ENCODE peak calls at places on chromosomes 6 and 20, in four cellular contexts. One of them, this sample, is unnamed.

GRCh38 chr6:28683945-28684538 is 158.4 kb downstream of the GPX5 start:
- DNase-seq in NCI-H524: peak
- DNase-seq in left lung: no peak
- DNase-seq in ELR: peak
- DNase-seq in this sample: peak

GRCh38 chr6:3822747-3823445 is 26.3 kb upstream of the FAM50B start:
- DNase-seq in NCI-H524: no peak
- DNase-seq in left lung: no peak
- DNase-seq in ELR: no peak
- DNase-seq in this sample: no peak

GRCh38 chr6:21840428-21840827 is 246.9 kb downstream of the SOX4 start:
- DNase-seq in NCI-H524: no peak
- DNase-seq in left lung: no peak
- DNase-seq in ELR: no peak
- DNase-seq in this sample: no peak

GRCh38 chr6:120545353-120545752 is 788.9 kb downstream of the TBC1D32 start:
- DNase-seq in NCI-H524: no peak
- DNase-seq in left lung: no peak
- DNase-seq in ELR: no peak
- DNase-seq in this sample: no peak

GRCh38 chr6:104837158-104837557 is 22.6 kb downstream of the HACE1 start:
- DNase-seq in NCI-H524: no peak
- DNase-seq in left lung: no peak
- DNase-seq in ELR: no peak
- DNase-seq in this sample: no peak

GRCh38 chr6:130412556-130413290 is 46.9 kb downstream of the TMEM200A start:
- DNase-seq in NCI-H524: no peak
- DNase-seq in left lung: no peak
- DNase-seq in ELR: no peak
- DNase-seq in this sample: no peak

GRCh38 chr6:35634316-35634715 is 54.4 kb downstream of the FKBP5 start:
- DNase-seq in NCI-H524: no peak
- DNase-seq in left lung: no peak
- DNase-seq in ELR: no peak
- DNase-seq in this sample: no peak

GRCh38 chr6:56959938-56960337 is 5.0 kb downstream of the BEND6 start:
- DNase-seq in NCI-H524: no peak
- DNase-seq in left lung: no peak
- DNase-seq in ELR: peak
- DNase-seq in this sample: no peak

GRCh38 chr6:22142931-22143330 is 153.9 kb downstream of the PRL start:
- DNase-seq in NCI-H524: no peak
- DNase-seq in left lung: no peak
- DNase-seq in ELR: no peak
- DNase-seq in this sample: no peak

GRCh38 chr6:165653196-165653595 is 9.8 kb downstream of the PDE10A start:
- DNase-seq in NCI-H524: no peak
- DNase-seq in left lung: no peak
- DNase-seq in ELR: no peak
- DNase-seq in this sample: no peak

GRCh38 chr20:10519361-10520048 is 84.4 kb downstream of the SLX4IP start:
- DNase-seq in NCI-H524: no peak
- DNase-seq in left lung: no peak
- DNase-seq in ELR: peak
- DNase-seq in this sample: no peak

GRCh38 chr20:20549699-20550098 is 162.7 kb downstream of the RALGAPA2 start:
- DNase-seq in NCI-H524: no peak
- DNase-seq in left lung: no peak
- DNase-seq in ELR: peak
- DNase-seq in this sample: no peak

GRCh38 chr6:142235247-142235646 is 66.6 kb upstream of the ADGRG6 start:
- DNase-seq in NCI-H524: no peak
- DNase-seq in left lung: no peak
- DNase-seq in ELR: no peak
- DNase-seq in this sample: no peak

GRCh38 chr6:43912598-43913387 is 142.8 kb downstream of the VEGFA start:
- DNase-seq in NCI-H524: no peak
- DNase-seq in left lung: no peak
- DNase-seq in ELR: no peak
- DNase-seq in this sample: no peak

GRCh38 chr6:106339334-106340029 is 13.9 kb upstream of the ATG5 start:
- DNase-seq in NCI-H524: peak
- DNase-seq in left lung: no peak
- DNase-seq in ELR: peak
- DNase-seq in this sample: peak

GRCh38 chr6:54248994-54249393 is 59.2 kb upstream of the TINAG start:
- DNase-seq in NCI-H524: no peak
- DNase-seq in left lung: no peak
- DNase-seq in ELR: no peak
- DNase-seq in this sample: no peak

GRCh38 chr20:48824830-48825550 is 2.8 kb downstream of the PREX1 start:
- DNase-seq in NCI-H524: peak
- DNase-seq in left lung: no peak
- DNase-seq in ELR: peak
- DNase-seq in this sample: no peak

GRCh38 chr6:43286995-43287716 is 10.9 kb upstream of the SLC22A7 start:
- DNase-seq in NCI-H524: no peak
- DNase-seq in left lung: no peak
- DNase-seq in ELR: no peak
- DNase-seq in this sample: no peak

GRCh38 chr6:149925253-149925973 is 2.5 kb upstream of the RAET1G start:
- DNase-seq in NCI-H524: peak
- DNase-seq in left lung: no peak
- DNase-seq in ELR: no peak
- DNase-seq in this sample: no peak

GRCh38 chr6:52576054-52576391 is 837 bp downstream of the TRAM2 start:
- DNase-seq in NCI-H524: no peak
- DNase-seq in left lung: no peak
- DNase-seq in ELR: no peak
- DNase-seq in this sample: no peak